ENCODE peak calls at places on chromosome X, in eight cellular contexts. K is NCI-H2081; J is ELF-1; V is GM23248; Q is stimulated activated CD4-positive, alpha-beta T cell treated with anti-CD3 and anti-CD28 coated beads, Interleukin-12 subunit alpha, Interleukin-12 subunit beta, amount 100 ng/mL, for 4 hours; T is iPS DF 6.9; Z is cardiac muscle cell; M is T-cell. W is an unnamed sample.

GRCh38 chrX:44872319-44872816 is 620 bp upstream of the KDM6A start:
- DNase-seq in K (peak), J (peak), V (peak), Q (no peak), T (no peak), Z (no peak), M (no peak), W (no peak)

GRCh38 chrX:446243-446642 is 59.5 kb upstream of the PPP2R3B start:
- DNase-seq in K (no peak), J (peak), V (no peak), Q (no peak), T (peak), Z (no peak), M (no peak), W (no peak)

GRCh38 chrX:1086444-1087409 is 125.7 kb downstream of the CRLF2 start:
- DNase-seq in K (no peak), J (no peak), V (no peak), Q (no peak), T (no peak), Z (no peak), M (no peak), W (no peak)

GRCh38 chrX:49884290-49884862 is 5.1 kb downstream of the USP27X start:
- DNase-seq in K (peak), J (peak), V (peak), Q (peak), T (peak), Z (peak), M (peak), W (peak)

GRCh38 chrX:87017210-87017609 is 500.4 kb upstream of the KLHL4 start:
- DNase-seq in K (no peak), J (no peak), V (no peak), Q (no peak), T (no peak), Z (no peak), M (no peak), W (no peak)

GRCh38 chrX:153876112-153876491 is 9.9 kb downstream of the L1CAM start:
- DNase-seq in K (no peak), J (no peak), V (no peak), Q (no peak), T (no peak), Z (no peak), M (no peak), W (no peak)

GRCh38 chrX:70353524-70353923 is 63.6 kb downstream of the KIF4A start:
- DNase-seq in K (no peak), J (no peak), V (no peak), Q (no peak), T (no peak), Z (no peak), M (no peak), W (no peak)

GRCh38 chrX:124497386-124497785 is 151.0 kb downstream of the SH2D1A start:
- DNase-seq in K (no peak), J (no peak), V (no peak), Q (no peak), T (no peak), Z (no peak), M (no peak), W (no peak)

GRCh38 chrX:154327026-154327820 is 31.6 kb downstream of the TKTL1 start:
- DNase-seq in K (no peak), J (no peak), V (peak), Q (no peak), T (no peak), Z (no peak), M (peak), W (no peak)

GRCh38 chrX:114774691-114775090 is 190.8 kb downstream of the HTR2C start:
- DNase-seq in K (no peak), J (peak), V (no peak), Q (no peak), T (no peak), Z (peak), M (no peak), W (no peak)

GRCh38 chrX:153999359-154000037 is 20.2 kb downstream of the IRAK1 start:
- DNase-seq in K (no peak), J (peak), V (no peak), Q (no peak), T (no peak), Z (no peak), M (no peak), W (no peak)

GRCh38 chrX:22383988-22384387 is 111.3 kb downstream of the CBLL2 start:
- DNase-seq in K (no peak), J (peak), V (no peak), Q (no peak), T (peak), Z (no peak), M (no peak), W (no peak)

GRCh38 chrX:47366051-47366722 is 4.2 kb upstream of the ZNF157 start:
- DNase-seq in K (peak), J (peak), V (peak), Q (peak), T (peak), Z (peak), M (peak), W (peak)

GRCh38 chrX:15903186-15903681 is 48.6 kb upstream of the AP1S2 start:
- DNase-seq in K (no peak), J (no peak), V (no peak), Q (no peak), T (no peak), Z (no peak), M (no peak), W (peak)

GRCh38 chrX:63764946-63765345 is 20.1 kb downstream of the ARHGEF9 start:
- DNase-seq in K (no peak), J (no peak), V (peak), Q (no peak), T (no peak), Z (no peak), M (no peak), W (no peak)

GRCh38 chrX:49211074-49211473 is 11.1 kb upstream of the SYP start:
- DNase-seq in K (no peak), J (no peak), V (no peak), Q (no peak), T (no peak), Z (no peak), M (no peak), W (no peak)

GRCh38 chrX:55008571-55009358 is 8.6 kb downstream of the APEX2 start:
- DNase-seq in K (no peak), J (peak), V (peak), Q (no peak), T (no peak), Z (peak), M (no peak), W (no peak)

GRCh38 chrX:134426285-134426684 is 33.7 kb upstream of the HPRT1 start:
- DNase-seq in K (no peak), J (no peak), V (no peak), Q (no peak), T (no peak), Z (peak), M (no peak), W (no peak)